ENCODE peak calls at places on chromosomes 3 and 15, in nine cellular contexts. U is prostate gland, E is A549, I is breast epithelium, A is body of pancreas, Z is stomach, L is HCT116, G is heart left ventricle, W is right lobe of liver. R is an unnamed sample. For H3K4me1, the result is how much of the 10 kb centered on the place peaks cover.

GRCh38 chr3:160130950-160131349 is 94.3 kb upstream of the C3orf80 start:
- DNase-seq in U (no peak), E (no peak), I (no peak), A (no peak), Z (no peak), L (no peak), G (no peak), W (no peak), R (no peak)

GRCh38 chr3:49616491-49616941 is 57.6 kb upstream of the APEH start:
- DNase-seq in U (no peak), E (no peak), I (no peak), A (no peak), Z (no peak), L (no peak), G (no peak), W (no peak), R (no peak)

GRCh38 chr3:32366638-32367368 is 24.9 kb upstream of the CMTM7 start:
- DNase-seq in U (no peak), E (no peak), I (no peak), A (no peak), Z (no peak), L (peak), G (no peak), W (no peak), R (no peak)

GRCh38 chr3:54859204-54859603 is 68.7 kb downstream of the LRTM1 start:
- DNase-seq in U (no peak), E (no peak), I (no peak), A (no peak), Z (no peak), L (no peak), G (no peak), W (no peak), R (no peak)

GRCh38 chr15:39621961-39622360 is 41.1 kb downstream of the THBS1 start:
- DNase-seq in U (no peak), E (no peak), I (no peak), A (no peak), Z (no peak), L (no peak), G (no peak), W (no peak), R (no peak)

GRCh38 chr15:92451225-92451825 is 57.6 kb downstream of the ST8SIA2 start:
- DNase-seq in U (no peak), E (no peak), I (no peak), A (no peak), Z (no peak), L (no peak), G (no peak), W (no peak), R (no peak)

GRCh38 chr3:11720220-11721113 is 76.8 kb upstream of the VGLL4 start:
- DNase-seq in U (peak), E (peak), I (peak), A (peak), Z (peak), L (peak), G (peak), W (peak), R (no peak)

GRCh38 chr3:56987238-56987932 is 73.1 kb upstream of the SPATA12 start:
- DNase-seq in U (no peak), E (no peak), I (no peak), A (no peak), Z (no peak), L (no peak), G (no peak), W (no peak), R (no peak)

GRCh38 chr15:70523634-70524033 is 239.7 kb downstream of the UACA start:
- DNase-seq in U (no peak), E (no peak), I (no peak), A (no peak), Z (peak), L (no peak), G (no peak), W (no peak), R (no peak)

GRCh38 chr3:192171213-192171612 is 556.1 kb downstream of the FGF12 start:
- DNase-seq in U (no peak), E (no peak), I (no peak), A (no peak), Z (no peak), L (no peak), G (no peak), W (no peak), R (no peak)

GRCh38 chr3:106256249-106256957 is 387.6 kb upstream of the CBLB start:
- DNase-seq in U (no peak), E (no peak), I (no peak), A (no peak), Z (no peak), L (no peak), G (no peak), W (no peak), R (no peak)

GRCh38 chr15:29268706-29269484 is 727 bp downstream of the NSMCE3 start:
- DNase-seq in U (peak), E (peak), I (peak), A (peak), Z (no peak), L (no peak), G (peak), W (peak), R (no peak)

GRCh38 chr3:54994026-54994626 is 66.3 kb upstream of the LRTM1 start:
- DNase-seq in U (no peak), E (no peak), I (no peak), A (no peak), Z (no peak), L (no peak), G (no peak), W (no peak), R (no peak)

GRCh38 chr3:129039271-129040038 is 21.1 kb upstream of the GP9 start:
- DNase-seq in U (no peak), E (no peak), I (no peak), A (peak), Z (peak), L (no peak), G (peak), W (no peak), R (no peak)

GRCh38 chr15:55654541-55654940 is 66.4 kb upstream of the PYGO1 start:
- DNase-seq in U (no peak), E (no peak), I (no peak), A (no peak), Z (no peak), L (no peak), G (no peak), W (no peak), R (no peak)

GRCh38 chr3:177640319-177640997 is 443.2 kb upstream of the TBL1XR1 start:
- DNase-seq in U (no peak), E (no peak), I (no peak), A (no peak), Z (no peak), L (no peak), G (peak), W (no peak), R (no peak)
- H3K4me1 ChIP-seq in U (under half), E (under half), I (under half), A (under half), Z (under half), L (under half), G (under half), W (under half), R (under half)

DNA sequence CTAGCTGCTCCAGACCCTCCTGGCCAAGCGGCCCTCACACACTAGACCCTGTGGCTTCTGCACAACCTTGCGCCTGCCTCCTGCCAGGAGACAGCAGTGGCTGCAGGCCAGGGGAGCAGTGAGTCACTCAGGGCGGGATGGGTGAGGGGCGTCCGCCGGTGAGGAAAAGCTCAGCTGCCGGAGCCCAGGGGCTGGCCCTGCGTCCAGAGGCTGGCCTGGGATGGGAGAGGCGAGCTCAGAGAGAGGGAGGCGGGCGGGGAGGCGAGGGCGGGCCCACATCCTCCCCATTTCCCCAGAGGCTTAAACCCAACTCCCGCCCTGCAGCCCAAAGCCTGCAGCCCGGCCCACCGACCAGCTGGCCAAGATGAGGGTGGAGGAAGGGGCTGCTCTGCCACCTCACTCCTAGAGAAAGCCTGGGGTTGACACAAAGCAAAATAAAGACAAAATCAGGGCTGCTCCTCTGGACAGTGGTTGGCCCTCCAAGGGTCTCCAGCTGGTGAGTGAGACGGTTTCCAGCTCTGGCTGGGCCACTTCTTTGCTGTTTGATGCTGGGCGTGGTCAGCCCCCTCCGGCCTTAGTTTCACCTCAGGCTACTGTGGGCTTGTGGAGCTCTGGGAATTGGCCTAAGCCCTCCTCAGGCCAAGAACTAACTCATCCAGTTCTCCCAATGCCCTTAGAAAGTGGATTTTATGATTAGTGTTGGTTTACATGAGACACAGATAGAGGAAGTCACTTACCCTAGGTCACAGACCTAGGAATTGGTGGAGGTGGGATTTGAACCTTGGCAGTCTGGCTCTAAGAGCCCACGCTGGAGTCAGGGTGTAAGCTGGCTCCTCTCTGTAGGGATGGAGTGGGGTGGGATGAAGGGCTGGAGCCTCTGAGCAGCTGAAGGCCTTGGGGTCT is 50.6 kb downstream of the IQSEC1 start:
- DNase-seq in U (no peak), E (peak), I (peak), A (peak), Z (peak), L (no peak), G (peak), W (no peak), R (no peak)
- TF ChIP-seq POLR2A in U (no peak), E (no peak), I (no peak), A (no peak), Z (no peak), L (no peak), G (no peak), W (no peak), R (no peak)

DNA sequence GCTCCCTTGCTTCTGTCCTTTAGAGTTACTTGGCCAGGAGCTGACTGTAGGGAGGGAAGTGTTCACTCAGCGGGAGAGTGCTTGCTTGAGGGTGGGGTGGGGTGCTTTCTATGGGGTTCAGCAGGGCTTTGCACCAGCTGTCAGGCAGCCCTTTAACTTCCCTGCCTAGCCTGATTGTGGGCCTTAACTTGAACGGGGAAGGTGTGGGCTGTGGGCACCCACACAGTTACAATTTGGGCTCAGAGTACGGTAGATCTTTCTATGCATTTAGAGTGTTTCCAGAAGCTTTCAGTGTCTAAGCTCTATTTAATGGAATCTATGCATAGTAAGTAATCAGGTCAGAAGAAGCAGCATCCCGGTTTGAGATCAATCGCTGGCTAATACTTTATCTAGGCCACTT is 48.2 kb upstream of the SKOR1 start:
- DNase-seq in U (no peak), E (no peak), I (no peak), A (no peak), Z (no peak), L (no peak), G (no peak), W (no peak), R (no peak)
- H3K4me1 ChIP-seq in U (under half), E (under half), I (under half), A (under half), Z (under half), L (under half), G (under half), W (under half), R (under half)

DNA sequence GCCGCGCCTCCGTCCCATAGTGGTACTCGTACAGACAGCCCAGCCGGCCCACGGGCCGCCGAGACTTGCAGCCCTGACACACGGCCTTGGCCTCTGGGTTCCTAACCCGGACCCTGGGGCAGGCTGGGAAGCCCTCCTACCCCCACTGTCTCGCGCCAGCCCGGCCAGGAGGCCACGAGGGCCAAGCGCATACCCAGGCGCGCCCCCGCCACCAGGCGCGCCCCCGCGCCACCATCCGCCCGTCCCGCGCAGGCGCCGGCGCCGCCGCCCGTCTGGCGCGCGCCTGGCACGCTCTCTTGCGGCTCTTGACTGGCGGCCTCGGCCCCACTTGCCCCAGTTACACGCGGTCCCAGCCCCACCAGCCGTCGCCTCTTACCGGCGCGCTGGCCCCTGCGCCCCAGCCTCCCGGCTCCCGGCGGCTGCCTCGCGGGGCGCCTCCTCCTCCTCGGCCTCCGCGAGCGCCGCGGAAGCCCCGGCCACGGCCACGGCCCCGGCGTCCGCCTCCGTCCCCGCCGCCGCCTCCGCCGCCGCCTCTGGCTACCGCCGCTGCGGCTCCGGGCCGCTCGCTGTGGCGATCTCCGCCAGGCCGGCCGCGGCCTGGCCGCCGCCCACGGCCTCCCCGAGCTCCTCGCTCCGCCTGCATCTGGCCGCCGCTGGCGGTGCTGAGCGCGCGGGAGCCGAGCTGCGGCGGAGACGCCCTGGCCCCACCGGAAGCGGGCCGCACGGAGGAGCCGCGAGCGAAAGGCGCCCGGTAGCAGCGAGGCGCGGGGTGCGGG is 412 bp downstream of the AVEN start:
- DNase-seq in U (peak), E (peak), I (peak), A (peak), Z (peak), L (no peak), G (peak), W (peak), R (peak)
- TF ChIP-seq POLR2A in U (no peak), E (peak), I (no peak), A (peak), Z (no peak), L (peak), G (no peak), W (peak), R (no peak)

DNA sequence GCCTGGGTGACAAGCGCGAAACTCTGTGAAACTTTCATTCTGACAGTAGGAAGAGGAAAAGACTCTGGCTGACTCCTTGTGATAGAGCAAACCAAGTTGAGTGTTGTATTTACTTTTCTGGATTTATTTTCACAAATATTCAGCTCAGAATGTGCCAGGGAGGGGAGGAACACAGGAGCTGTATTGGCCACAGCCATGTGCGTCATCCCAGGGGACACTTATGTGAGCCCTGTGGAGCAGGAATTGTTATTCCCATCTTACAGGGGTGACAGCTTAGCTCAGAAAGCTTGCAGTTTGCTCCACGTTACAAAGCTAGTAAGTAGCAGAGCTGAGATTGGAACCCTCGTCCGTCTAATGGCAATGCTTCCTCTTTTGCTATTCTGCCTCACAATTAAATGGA is 151.7 kb upstream of the CTDSPL start:
- DNase-seq in U (no peak), E (no peak), I (no peak), A (no peak), Z (no peak), L (no peak), G (no peak), W (no peak), R (no peak)
- H3K4me1 ChIP-seq in U (under half), E (under half), I (under half), A (under half), Z (under half), L (under half), G (under half), W (under half), R (under half)

R was measured in esophagus muscularis mucosa.